ENCODE peak calls at places on chromosome X, in eight cellular contexts. R is NCI-H1092; G is sciatic nerve; I is stimulated activated CD4-positive, alpha-beta T cell treated with anti-CD3 and anti-CD28 coated beads, Interleukin-2, amount 100 ng/mL, for 24 hours; H is AG09319; V is LoVo; S is midbrain; K is hepatocyte. F is an unnamed sample.

GRCh38 chrX:51336584-51336983 is 4.0 kb downstream of the NUDT10 start:
- DNase-seq in R (peak; percentile 2), G (no peak), I (peak; percentile 5), H (peak; percentile 10), V (peak; percentile 16), S (peak; percentile 40), K (peak; percentile 55), F (peak; percentile 2)

GRCh38 chrX:118779581-118779980 is 44.0 kb upstream of the ZCCHC12 start:
- DNase-seq in R (no peak), G (no peak), I (no peak), H (no peak), V (no peak), S (no peak), K (no peak), F (no peak)

GRCh38 chrX:130874751-130875150 is 28.3 kb downstream of the ENOX2 start:
- DNase-seq in R (no peak), G (no peak), I (no peak), H (peak; percentile 19), V (no peak), S (no peak), K (no peak), F (no peak)

GRCh38 chrX:118536687-118537461 is 41.3 kb downstream of the DOCK11 start:
- DNase-seq in R (no peak), G (no peak), I (peak; percentile 22), H (no peak), V (no peak), S (peak; percentile 27), K (no peak), F (peak; percentile 3)

GRCh38 chrX:88378406-88378805 is 368.6 kb upstream of the CPXCR1 start:
- DNase-seq in R (no peak), G (no peak), I (no peak), H (no peak), V (no peak), S (no peak), K (no peak), F (no peak)

GRCh38 chrX:49303346-49303745 is at the start of gene GAGE10:
- DNase-seq in R (no peak), G (no peak), I (no peak), H (no peak), V (no peak), S (no peak), K (no peak), F (no peak)

GRCh38 chrX:40448793-40449192 is 132.0 kb upstream of the ATP6AP2 start:
- DNase-seq in R (no peak), G (no peak), I (no peak), H (no peak), V (no peak), S (no peak), K (no peak), F (no peak)

GRCh38 chrX:66553973-66554372 is 84.9 kb downstream of the EDA2R start:
- DNase-seq in R (no peak), G (no peak), I (no peak), H (no peak), V (no peak), S (no peak), K (no peak), F (no peak)

GRCh38 chrX:31213941-31214340 is 142.1 kb upstream of the FTHL17 start:
- DNase-seq in R (no peak), G (no peak), I (peak; percentile 1), H (no peak), V (no peak), S (peak; percentile 23), K (peak; percentile 19), F (peak; percentile 5)

GRCh38 chrX:29911673-29912072 is 303.7 kb upstream of the MAGEB2 start:
- DNase-seq in R (no peak), G (no peak), I (no peak), H (no peak), V (no peak), S (no peak), K (no peak), F (no peak)

GRCh38 chrX:35826503-35826902 is 28.4 kb downstream of the MAGEB16 start:
- DNase-seq in R (no peak), G (no peak), I (no peak), H (no peak), V (peak; percentile 1), S (no peak), K (peak; percentile 13), F (no peak)

GRCh38 chrX:68692651-68693050 is 45.2 kb downstream of the STARD8 start:
- DNase-seq in R (no peak), G (no peak), I (no peak), H (no peak), V (no peak), S (no peak), K (no peak), F (no peak)

GRCh38 chrX:130840345-130840744 is 62.7 kb downstream of the ENOX2 start:
- DNase-seq in R (no peak), G (no peak), I (no peak), H (no peak), V (no peak), S (no peak), K (no peak), F (no peak)

GRCh38 chrX:130393451-130394074 is 8.1 kb upstream of the GPR119 start:
- DNase-seq in R (peak; percentile 8), G (peak; percentile 67), I (peak; percentile 2), H (peak; percentile 16), V (peak; percentile 39), S (peak; percentile 69), K (peak; percentile 62), F (peak; percentile 50)

GRCh38 chrX:4805559-4805958 is 1092.1 kb upstream of the PRKX start:
- DNase-seq in R (no peak), G (no peak), I (no peak), H (no peak), V (no peak), S (no peak), K (peak; percentile 33), F (no peak)